ENCODE peak calls at places on chromosomes 5 and 9, in eight cellular contexts. W is neuronal stem cell, U is GM23248, J is HCT116, P is fibroblast of lung, F is psoas muscle, B is heart left ventricle, R is HAP-1. Q is an unnamed sample.

GRCh38 chr5:8954801-8955200 is 591.1 kb downstream of the SEMA5A start:
- DNase-seq in J (no peak), R (no peak), B (no peak), F (no peak), P (peak; percentile 33), W (no peak), U (peak; percentile 9), Q (no peak)

GRCh38 chr9:110984890-110985437 is 53.3 kb downstream of the LPAR1 start:
- DNase-seq in J (no peak), B (no peak), P (no peak), R (no peak), U (no peak), W (no peak), F (no peak), Q (no peak)

GRCh38 chr9:99796231-99796630 is 25.5 kb upstream of the NR4A3 start:
- DNase-seq in U (no peak), P (no peak), B (no peak), J (no peak), R (peak; percentile 12), F (no peak), W (no peak), Q (no peak)

GRCh38 chr5:170603578-170604565 is 100.1 kb downstream of the KCNIP1 start:
- DNase-seq in R (peak; percentile 87), U (peak; percentile 55), F (no peak), J (peak; percentile 22), B (peak; percentile 40), W (peak; percentile 70), P (peak; percentile 48), Q (no peak)

GRCh38 chr5:79666758-79667157 is 22.9 kb upstream of the CMYA5 start:
- DNase-seq in U (no peak), B (no peak), R (no peak), F (no peak), J (no peak), W (no peak), P (no peak), Q (no peak)

GRCh38 chr5:139004374-139005307 is 129.5 kb upstream of the LRRTM2 start:
- DNase-seq in R (no peak), F (no peak), J (no peak), B (no peak), W (no peak), U (no peak), P (peak; percentile 41), Q (no peak)

GRCh38 chr9:130825051-130825651 is 9.9 kb upstream of the ABL1 start:
- DNase-seq in W (peak; percentile 75), J (no peak), P (peak; percentile 89), U (peak; percentile 61), R (peak; percentile 76), F (no peak), B (no peak), Q (no peak)

GRCh38 chr5:1291611-1292080 is 3.2 kb downstream of the TERT start:
- DNase-seq in F (no peak), J (no peak), P (no peak), U (no peak), B (no peak), W (no peak), R (no peak), Q (no peak)

GRCh38 chr9:37920471-37921167 is 16.7 kb upstream of the SLC25A51 start:
- DNase-seq in P (no peak), R (peak; percentile 75), J (no peak), U (no peak), W (peak; percentile 29), F (no peak), B (no peak), Q (no peak)

DNA sequence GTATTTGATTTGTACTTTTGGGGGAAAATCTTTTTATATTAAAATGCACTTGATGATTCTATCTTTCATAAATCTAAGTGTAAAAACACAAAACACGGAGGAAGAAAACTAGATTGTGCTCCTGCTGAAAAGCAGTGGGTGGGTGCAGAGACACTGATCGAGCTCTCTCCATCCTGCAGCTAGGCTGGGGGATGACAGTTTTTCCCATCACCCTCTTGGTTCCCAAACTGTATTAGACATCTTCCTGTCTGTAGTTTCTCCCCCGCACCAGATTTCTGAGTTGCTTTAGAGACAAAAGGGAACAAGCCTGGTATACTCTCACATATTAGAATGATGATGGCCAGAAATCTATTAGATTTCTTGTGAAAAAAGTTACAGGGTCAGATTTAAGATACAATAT is 99.6 kb downstream of the FAM114A2 start:
- DNase-seq in U (no peak), R (no peak), J (no peak), P (no peak), B (no peak), W (no peak), F (no peak), Q (no peak)
- H3K9me3 ChIP-seq in U (peaks cover 8% of the 10 kb centered on the region), R (peaks cover 18% of the 10 kb centered on the region), J (no peaks in the 10 kb centered on the region), P (no peaks in the 10 kb centered on the region), B (peaks cover 74% of the 10 kb centered on the region), W (peaks cover 39% of the 10 kb centered on the region), F (peaks cover 14% of the 10 kb centered on the region), Q (peaks cover 5% of the 10 kb centered on the region)

DNA sequence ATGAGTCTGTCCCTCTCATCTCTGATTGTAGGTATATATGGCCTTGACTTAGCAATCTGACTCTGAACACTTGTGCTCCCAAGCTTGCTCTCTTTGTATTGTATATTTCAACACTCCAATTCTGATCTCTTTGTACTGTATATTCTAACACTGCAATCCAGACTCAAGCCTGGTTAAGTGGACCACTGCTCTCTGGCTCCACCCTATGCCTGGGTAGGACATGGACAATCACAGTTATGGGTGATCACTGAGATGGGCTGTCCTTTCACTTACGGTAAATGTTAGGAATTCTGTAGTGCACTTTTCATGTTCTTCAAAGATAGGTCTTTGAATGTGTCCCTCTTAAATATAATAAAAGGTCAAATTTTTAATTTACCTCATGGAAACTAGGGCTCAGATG is 165.1 kb downstream of the TLR4 start:
- DNase-seq in J (no peak), W (no peak), P (no peak), F (no peak), U (no peak), R (no peak), B (no peak), Q (no peak)
- H3K9me3 ChIP-seq in J (peaks cover 11% of the 10 kb centered on the region), W (no peaks in the 10 kb centered on the region), P (no peaks in the 10 kb centered on the region), F (no peaks in the 10 kb centered on the region), U (no peaks in the 10 kb centered on the region), R (no peaks in the 10 kb centered on the region), B (no peaks in the 10 kb centered on the region), Q (no peaks in the 10 kb centered on the region)

DNA sequence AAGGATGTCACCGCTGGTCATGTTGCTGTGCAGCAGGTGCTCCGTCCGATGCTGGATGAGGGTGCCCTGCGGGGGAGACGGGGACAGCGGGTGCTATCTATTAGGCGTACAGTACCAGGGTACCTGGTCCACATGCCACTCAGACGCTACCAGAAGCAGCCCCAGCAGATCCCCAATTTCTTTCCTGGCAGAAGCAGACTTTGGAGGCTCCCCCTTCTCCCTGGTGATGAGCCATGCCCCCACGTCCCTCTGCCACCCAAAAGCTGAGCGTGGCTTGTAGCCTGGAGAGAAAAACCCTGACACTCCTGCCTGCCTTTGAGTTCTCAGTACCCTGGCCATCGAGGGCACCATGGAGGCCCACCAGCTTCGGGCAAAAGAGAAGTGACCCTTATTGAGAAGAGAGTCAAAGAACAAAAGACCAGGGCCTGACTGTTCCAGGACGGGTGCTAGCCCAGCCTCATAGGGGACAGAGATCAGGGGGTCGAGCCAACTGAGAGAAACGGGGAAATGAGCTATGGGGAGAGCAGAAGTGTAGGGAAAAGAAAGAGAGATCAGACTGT is 62.1 kb upstream of the ZNF354B start:
- DNase-seq in P (no peak), W (no peak), F (no peak), R (no peak), J (no peak), U (no peak), B (no peak), Q (no peak)
- H3K9me3 ChIP-seq in P (no peaks in the 10 kb centered on the region), W (no peaks in the 10 kb centered on the region), F (no peaks in the 10 kb centered on the region), R (no peaks in the 10 kb centered on the region), J (no peaks in the 10 kb centered on the region), U (no peaks in the 10 kb centered on the region), B (peaks cover 2% of the 10 kb centered on the region), Q (no peaks in the 10 kb centered on the region)

GRCh38 chr9:97568461-97569275 is 64.5 kb downstream of the TSTD2 start:
- DNase-seq in J (no peak), B (no peak), P (no peak), W (no peak), F (peak; percentile 36), U (no peak), R (no peak), Q (no peak)
- H3K9me3 ChIP-seq in J (no peaks in the 10 kb centered on the region), B (no peaks in the 10 kb centered on the region), P (no peaks in the 10 kb centered on the region), W (no peaks in the 10 kb centered on the region), F (no peaks in the 10 kb centered on the region), U (no peaks in the 10 kb centered on the region), R (no peaks in the 10 kb centered on the region), Q (no peaks in the 10 kb centered on the region)

GRCh38 chr9:123843703-123844102 is 86.2 kb downstream of the DENND1A start:
- DNase-seq in U (no peak), P (no peak), R (no peak), J (no peak), F (no peak), W (no peak), B (no peak), Q (no peak)

GRCh38 chr9:123851851-123852250 is 78.1 kb downstream of the DENND1A start:
- DNase-seq in B (no peak), R (no peak), J (no peak), W (no peak), P (no peak), F (no peak), U (no peak), Q (no peak)

GRCh38 chr9:123848447-123849085 is 81.4 kb downstream of the DENND1A start:
- DNase-seq in J (no peak), B (no peak), R (no peak), P (no peak), U (no peak), F (no peak), W (no peak), Q (no peak)

DNA sequence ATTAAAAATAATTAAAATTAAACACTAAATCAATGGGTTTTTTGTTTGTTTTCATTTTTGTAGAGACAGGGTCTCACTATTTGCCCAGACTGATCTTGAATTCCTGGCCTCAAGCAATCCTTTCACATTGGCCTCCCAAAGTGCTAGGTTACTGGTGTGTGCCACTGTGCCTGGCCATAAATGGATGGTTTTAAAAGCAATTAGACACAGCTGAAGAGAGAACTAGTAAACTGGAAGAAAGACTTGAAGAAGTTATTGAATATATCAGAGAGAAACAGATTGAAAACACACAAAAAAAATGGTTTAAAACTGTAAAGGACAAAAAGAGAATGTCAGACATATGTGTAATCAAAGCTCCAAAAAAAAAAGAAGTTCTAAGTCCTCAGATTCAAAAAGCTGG is 83.0 kb downstream of the DENND1A start:
- DNase-seq in F (no peak), P (no peak), U (no peak), R (no peak), J (no peak), B (no peak), W (no peak), Q (no peak)
- H3K9me3 ChIP-seq in F (peaks cover 37% of the 10 kb centered on the region), P (no peaks in the 10 kb centered on the region), U (no peaks in the 10 kb centered on the region), R (peaks cover 4% of the 10 kb centered on the region), J (peaks cover 12% of the 10 kb centered on the region), B (peaks cover 53% of the 10 kb centered on the region), W (peaks cover 59% of the 10 kb centered on the region), Q (no peaks in the 10 kb centered on the region)

Q was measured in T-helper 17 cell.